ENCODE peak calls at places on chromosomes 16 and 17, in five cellular contexts. One of them, this sample, is unnamed.

GRCh38 chr17:27950995-27951394 is 57.8 kb upstream of the LYRM9 start:
- DNase-seq in kidney epithelial cell: no peak
- DNase-seq in Peyer's patch: no peak
- DNase-seq in kidney: no peak
- DNase-seq in GM06990: no peak
- DNase-seq in this sample: no peak

GRCh38 chr17:72134560-72135399 is 14.0 kb downstream of the SOX9 start:
- DNase-seq in GM06990: no peak
- DNase-seq in kidney epithelial cell: no peak
- DNase-seq in kidney: no peak
- DNase-seq in Peyer's patch: no peak
- DNase-seq in this sample: no peak

GRCh38 chr17:27576429-27577123 is 54.4 kb upstream of the LGALS9 start:
- DNase-seq in Peyer's patch: no peak
- DNase-seq in kidney epithelial cell: no peak
- DNase-seq in kidney: peak
- DNase-seq in GM06990: no peak
- DNase-seq in this sample: no peak

GRCh38 chr17:7858487-7858832 is 657 bp downstream of the CYB5D1 start:
- DNase-seq in Peyer's patch: peak
- DNase-seq in kidney epithelial cell: no peak
- DNase-seq in GM06990: peak
- DNase-seq in kidney: peak
- DNase-seq in this sample: no peak

GRCh38 chr17:21194688-21195087 is 19.3 kb downstream of the TMEM11 start:
- DNase-seq in kidney epithelial cell: no peak
- DNase-seq in kidney: no peak
- DNase-seq in GM06990: no peak
- DNase-seq in Peyer's patch: no peak
- DNase-seq in this sample: no peak

GRCh38 chr17:5526821-5527598 is 40.6 kb downstream of the MIS12 start:
- DNase-seq in GM06990: no peak
- DNase-seq in Peyer's patch: no peak
- DNase-seq in kidney: peak
- DNase-seq in kidney epithelial cell: peak
- DNase-seq in this sample: peak

GRCh38 chr17:57296231-57296630 is 39.9 kb downstream of the MSI2 start:
- DNase-seq in kidney: no peak
- DNase-seq in kidney epithelial cell: no peak
- DNase-seq in Peyer's patch: no peak
- DNase-seq in GM06990: no peak
- DNase-seq in this sample: no peak

GRCh38 chr17:26818736-26819135 is 475.2 kb upstream of the WSB1 start:
- DNase-seq in GM06990: no peak
- DNase-seq in kidney: no peak
- DNase-seq in kidney epithelial cell: no peak
- DNase-seq in Peyer's patch: no peak
- DNase-seq in this sample: peak

GRCh38 chr17:38424297-38424972 is 3.8 kb upstream of the ARHGAP23 start:
- DNase-seq in kidney: no peak
- DNase-seq in kidney epithelial cell: no peak
- DNase-seq in Peyer's patch: no peak
- DNase-seq in GM06990: no peak
- DNase-seq in this sample: no peak

GRCh38 chr16:70638814-70639792 is 7.3 kb upstream of the IL34 start:
- DNase-seq in kidney epithelial cell: no peak
- DNase-seq in GM06990: no peak
- DNase-seq in kidney: no peak
- DNase-seq in Peyer's patch: no peak
- DNase-seq in this sample: no peak

GRCh38 chr16:77869997-77870813 is 81.8 kb downstream of the VAT1L start:
- DNase-seq in GM06990: no peak
- DNase-seq in Peyer's patch: no peak
- DNase-seq in kidney: no peak
- DNase-seq in kidney epithelial cell: no peak
- DNase-seq in this sample: no peak

GRCh38 chr16:80973991-80974390 is 32.7 kb downstream of the CMC2 start:
- DNase-seq in kidney epithelial cell: no peak
- DNase-seq in Peyer's patch: no peak
- DNase-seq in kidney: no peak
- DNase-seq in GM06990: no peak
- DNase-seq in this sample: no peak

GRCh38 chr17:48074322-48075054 is 26.3 kb downstream of the NFE2L1 start:
- DNase-seq in GM06990: no peak
- DNase-seq in kidney: no peak
- DNase-seq in Peyer's patch: no peak
- DNase-seq in kidney epithelial cell: peak
- DNase-seq in this sample: peak

GRCh38 chr17:7355053-7355452 is at the start of gene TMEM95:
- DNase-seq in GM06990: no peak
- DNase-seq in kidney epithelial cell: no peak
- DNase-seq in Peyer's patch: no peak
- DNase-seq in kidney: peak
- DNase-seq in this sample: no peak

GRCh38 chr17:77592503-77592902 is 366.0 kb upstream of the TNRC6C start:
- DNase-seq in kidney epithelial cell: no peak
- DNase-seq in GM06990: no peak
- DNase-seq in Peyer's patch: no peak
- DNase-seq in kidney: no peak
- DNase-seq in this sample: no peak

GRCh38 chr16:84673203-84673535 is 24.9 kb downstream of the KLHL36 start:
- DNase-seq in GM06990: no peak
- DNase-seq in kidney epithelial cell: no peak
- DNase-seq in Peyer's patch: no peak
- DNase-seq in kidney: no peak
- DNase-seq in this sample: no peak

GRCh38 chr16:84677849-84678248 is 22.0 kb upstream of the USP10 start:
- DNase-seq in GM06990: no peak
- DNase-seq in kidney: peak
- DNase-seq in kidney epithelial cell: no peak
- DNase-seq in Peyer's patch: no peak
- DNase-seq in this sample: no peak

GRCh38 chr16:84673561-84673960 is 25.2 kb downstream of the KLHL36 start:
- DNase-seq in kidney epithelial cell: no peak
- DNase-seq in Peyer's patch: no peak
- DNase-seq in GM06990: no peak
- DNase-seq in kidney: no peak
- DNase-seq in this sample: no peak

GRCh38 chr16:84677017-84677803 is 22.6 kb upstream of the USP10 start:
- DNase-seq in kidney: no peak
- DNase-seq in Peyer's patch: no peak
- DNase-seq in kidney epithelial cell: no peak
- DNase-seq in GM06990: no peak
- DNase-seq in this sample: no peak

GRCh38 chr16:84675423-84675822 is 24.4 kb upstream of the USP10 start:
- DNase-seq in Peyer's patch: no peak
- DNase-seq in kidney epithelial cell: no peak
- DNase-seq in GM06990: no peak
- DNase-seq in kidney: no peak
- DNase-seq in this sample: no peak
- H3K4me3 ChIP-seq in Peyer's patch: no peak
- H3K4me3 ChIP-seq in kidney epithelial cell: no peak
- H3K4me3 ChIP-seq in GM06990: no peak
- H3K4me3 ChIP-seq in kidney: no peak
- H3K4me3 ChIP-seq in this sample: no peak

GRCh38 chr16:14284930-14285541 is 213.9 kb downstream of the MRTFB start:
- DNase-seq in Peyer's patch: no peak
- DNase-seq in GM06990: peak
- DNase-seq in kidney epithelial cell: no peak
- DNase-seq in kidney: peak
- DNase-seq in this sample: no peak
- TF ChIP-seq CTCF in Peyer's patch: peak
- TF ChIP-seq CTCF in GM06990: peak
- TF ChIP-seq CTCF in kidney epithelial cell: peak
- TF ChIP-seq CTCF in kidney: peak
- TF ChIP-seq CTCF in this sample: peak

DNA sequence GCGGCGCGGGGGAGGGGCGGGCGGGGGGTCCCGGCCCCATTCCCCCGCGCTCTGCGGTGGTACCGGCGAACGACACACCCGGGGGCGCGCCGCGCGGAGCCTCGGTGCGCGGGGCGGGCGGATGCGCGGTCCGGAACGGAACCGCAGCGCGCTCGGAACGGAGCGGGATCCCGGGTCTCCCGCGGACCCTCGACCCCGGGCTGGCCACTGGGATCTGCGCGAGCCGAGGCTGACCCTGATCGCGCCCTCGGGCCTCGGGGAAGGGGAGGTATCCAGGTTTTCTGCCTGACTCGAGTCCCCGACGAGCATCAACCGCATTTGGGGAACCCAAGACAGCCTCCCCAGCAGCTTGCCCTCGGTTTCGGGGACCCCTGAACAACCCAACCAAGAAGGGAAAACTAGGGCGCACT is 361 bp downstream of the BEAN1 start:
- DNase-seq in Peyer's patch: no peak
- DNase-seq in GM06990: no peak
- DNase-seq in kidney: no peak
- DNase-seq in kidney epithelial cell: no peak
- DNase-seq in this sample: no peak
- H3K4me3 ChIP-seq in Peyer's patch: peak
- H3K4me3 ChIP-seq in GM06990: no peak
- H3K4me3 ChIP-seq in kidney: no peak
- H3K4me3 ChIP-seq in kidney epithelial cell: peak
- H3K4me3 ChIP-seq in this sample: no peak

GRCh38 chr17:30361766-30362279 is 16.9 kb upstream of the CPD start:
- DNase-seq in kidney epithelial cell: no peak
- DNase-seq in Peyer's patch: no peak
- DNase-seq in kidney: no peak
- DNase-seq in GM06990: no peak
- DNase-seq in this sample: no peak

GRCh38 chr17:30369995-30370394 is 8.7 kb upstream of the CPD start:
- DNase-seq in Peyer's patch: no peak
- DNase-seq in kidney: no peak
- DNase-seq in GM06990: no peak
- DNase-seq in kidney epithelial cell: no peak
- DNase-seq in this sample: no peak

GRCh38 chr17:30363715-30364202 is 15.0 kb upstream of the CPD start:
- DNase-seq in kidney: peak
- DNase-seq in kidney epithelial cell: peak
- DNase-seq in GM06990: peak
- DNase-seq in Peyer's patch: no peak
- DNase-seq in this sample: peak

GRCh38 chr17:30368896-30369720 is 9.6 kb upstream of the CPD start:
- DNase-seq in kidney epithelial cell: no peak
- DNase-seq in GM06990: no peak
- DNase-seq in Peyer's patch: no peak
- DNase-seq in kidney: no peak
- DNase-seq in this sample: no peak

GRCh38 chr17:30366536-30366935 is 12.2 kb upstream of the CPD start:
- DNase-seq in kidney epithelial cell: no peak
- DNase-seq in GM06990: no peak
- DNase-seq in kidney: no peak
- DNase-seq in Peyer's patch: no peak
- DNase-seq in this sample: no peak
- TF ChIP-seq CTCF in kidney epithelial cell: no peak
- TF ChIP-seq CTCF in GM06990: no peak
- TF ChIP-seq CTCF in kidney: no peak
- TF ChIP-seq CTCF in Peyer's patch: no peak
- TF ChIP-seq CTCF in this sample: no peak

DNA sequence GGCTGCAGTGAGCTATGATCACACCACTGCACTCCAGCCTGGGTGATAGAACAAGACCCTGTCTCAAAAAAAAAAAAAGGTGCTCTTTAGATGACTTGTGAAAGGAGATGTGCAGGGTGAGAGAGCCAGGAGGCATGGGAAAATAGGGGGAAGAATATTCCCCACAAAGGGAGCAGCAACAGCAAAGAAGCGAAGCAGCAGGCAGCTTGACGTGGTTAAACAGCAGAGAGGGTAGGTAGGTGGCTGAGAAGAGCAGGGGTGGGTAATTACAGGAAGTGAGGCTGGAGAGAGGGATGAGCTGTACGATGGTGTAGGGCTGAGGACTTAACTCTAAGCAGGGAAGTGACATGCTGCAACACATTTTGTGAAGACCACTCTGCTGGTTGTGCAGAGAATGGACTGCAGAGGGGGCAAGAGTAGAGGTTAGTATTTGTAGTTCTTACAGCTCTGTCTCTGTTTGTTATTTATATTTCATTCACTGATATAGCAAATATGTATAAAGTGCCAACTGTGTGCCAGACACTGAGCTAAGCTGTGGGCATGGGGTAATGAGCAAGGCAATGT is 1.6 kb downstream of the HEATR3 start:
- DNase-seq in GM06990: no peak
- DNase-seq in kidney: no peak
- DNase-seq in kidney epithelial cell: no peak
- DNase-seq in Peyer's patch: no peak
- DNase-seq in this sample: peak
- H3K4me3 ChIP-seq in GM06990: peak
- H3K4me3 ChIP-seq in kidney: peak
- H3K4me3 ChIP-seq in kidney epithelial cell: no peak
- H3K4me3 ChIP-seq in Peyer's patch: peak
- H3K4me3 ChIP-seq in this sample: peak

This sample was measured in HFF-Myc.